ENCODE peak calls at places on chromosomes 12 and 14, in nine cellular contexts. Q is AG10803; E is stomach; O is astrocyte of the spinal cord; D is activated CD8-positive, alpha-beta T cell treated with anti-CD3 and anti-CD28 coated beads for 36 hours; W is brain microvascular endothelial cell; M is CD4-positive, alpha-beta T cell; X is MM.1S; I is tibial nerve. P is an unnamed sample.

GRCh38 chr12:108589028-108589839 is 8.7 kb downstream of the TMEM119 start:
- DNase-seq in O (peak; percentile 67), I (no peak), D (no peak), W (no peak), X (no peak), M (no peak), E (no peak), Q (peak; percentile 69), P (no peak)

GRCh38 chr12:97426485-97427116 is 36.0 kb upstream of the RMST start:
- DNase-seq in I (no peak), Q (no peak), O (no peak), M (no peak), D (no peak), E (no peak), W (no peak), X (no peak), P (no peak)

GRCh38 chr14:20469890-20470858 is 968 bp downstream of the PNP start:
- DNase-seq in E (peak; percentile 40), I (no peak), Q (peak; percentile 45), D (peak; percentile 63), X (peak; percentile 24), O (peak; percentile 28), W (peak; percentile 62), M (peak; percentile 44), P (peak; percentile 65)

GRCh38 chr12:65911321-65911720 is 87.0 kb downstream of the HMGA2 start:
- DNase-seq in I (no peak), Q (peak; percentile 56), M (no peak), E (no peak), W (peak; percentile 51), X (no peak), D (no peak), O (peak; percentile 53), P (peak; percentile 47)

GRCh38 chr12:64172143-64172970 is 49.7 kb downstream of the KICS2 start:
- DNase-seq in I (no peak), D (peak; percentile 2), W (no peak), X (no peak), M (no peak), Q (no peak), E (no peak), O (no peak), P (no peak)

GRCh38 chr12:52058631-52059324 is 7.5 kb downstream of the NR4A1 start:
- DNase-seq in O (no peak), X (no peak), W (no peak), D (no peak), Q (no peak), M (no peak), I (no peak), E (no peak), P (no peak)

GRCh38 chr12:3568695-3569094 is 77.7 kb downstream of the PRMT8 start:
- DNase-seq in D (no peak), M (no peak), I (no peak), Q (no peak), E (no peak), W (no peak), O (no peak), X (no peak), P (no peak)

GRCh38 chr14:70907996-70908917 is 998 bp downstream of the PCNX1 start:
- DNase-seq in Q (peak; percentile 55), M (peak; percentile 21), D (peak; percentile 75), E (peak; percentile 42), W (peak; percentile 52), I (peak; percentile 21), O (peak; percentile 62), X (peak; percentile 20), P (peak; percentile 65)

GRCh38 chr12:124740691-124741137 is 123.0 kb downstream of the SCARB1 start:
- DNase-seq in O (no peak), X (no peak), E (peak; percentile 78), M (no peak), I (no peak), D (peak; percentile 34), W (no peak), Q (no peak), P (peak; percentile 71)

GRCh38 chr12:71070416-71071155 is 87.2 kb downstream of the TSPAN8 start:
- DNase-seq in E (no peak), Q (no peak), W (no peak), I (no peak), X (no peak), D (no peak), M (no peak), O (no peak), P (no peak)

GRCh38 chr14:78074546-78074945 is 95.6 kb upstream of the NRXN3 start:
- DNase-seq in Q (no peak), M (no peak), E (no peak), O (no peak), W (no peak), X (no peak), D (no peak), I (no peak), P (no peak)

GRCh38 chr12:7439579-7440505 is 4.1 kb downstream of the CD163L1 start:
- DNase-seq in D (peak; percentile 55), Q (peak; percentile 68), W (peak; percentile 57), O (peak; percentile 69), E (no peak), X (no peak), I (no peak), M (no peak), P (no peak)

GRCh38 chr14:94971750-94972149 is 185.6 kb downstream of the DICER1 start:
- DNase-seq in M (no peak), Q (peak; percentile 60), D (no peak), W (no peak), X (no peak), I (peak; percentile 21), O (no peak), E (peak; percentile 44), P (no peak)

GRCh38 chr12:226401-226800 is 12.4 kb upstream of the SLC6A12 start:
- DNase-seq in E (no peak), M (no peak), D (no peak), Q (no peak), X (no peak), O (no peak), W (no peak), I (no peak), P (no peak)

GRCh38 chr14:69901113-69901951 is 22.1 kb downstream of the SMOC1 start:
- DNase-seq in O (no peak), M (no peak), E (no peak), X (no peak), I (no peak), W (peak; percentile 18), Q (peak; percentile 63), D (no peak), P (no peak)

GRCh38 chr14:26839481-26839880 is 241.6 kb upstream of the NOVA1 start:
- DNase-seq in Q (no peak), I (no peak), O (no peak), W (no peak), D (no peak), X (no peak), M (no peak), E (no peak), P (no peak)

GRCh38 chr12:32418903-32419519 is 19.7 kb downstream of the FGD4 start:
- DNase-seq in D (no peak), O (no peak), W (no peak), Q (no peak), M (no peak), E (no peak), X (no peak), I (no peak), P (no peak)

DNA sequence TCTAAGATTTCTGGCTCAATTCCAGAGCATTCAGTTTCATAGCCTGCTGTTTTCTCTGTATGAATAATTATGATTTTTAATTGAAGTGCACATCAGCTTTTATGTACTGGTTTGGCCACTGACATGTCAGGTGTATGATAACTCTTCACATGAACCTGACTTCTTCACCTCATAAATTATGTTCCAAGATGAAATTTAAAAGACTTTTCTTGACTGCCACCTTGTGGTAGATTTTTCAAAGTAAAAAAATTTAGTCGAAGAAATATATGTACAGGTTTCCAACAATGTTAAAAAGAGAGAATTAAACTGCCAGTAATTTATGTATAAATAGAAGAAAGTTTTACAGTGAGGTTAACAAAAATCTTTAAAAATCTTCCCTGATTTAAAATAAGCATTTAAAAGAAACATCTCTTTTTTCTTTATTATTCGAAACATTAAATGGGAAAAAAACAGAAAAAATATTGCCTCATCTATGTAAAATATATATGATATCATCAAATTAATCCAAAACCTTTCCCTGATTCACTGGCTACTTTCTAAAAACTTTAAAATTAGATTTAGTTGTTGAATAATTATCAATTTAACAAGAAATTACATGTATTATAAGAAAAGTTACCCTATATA is 124.9 kb upstream of the ATXN7L3B start:
- DNase-seq in D (no peak), X (peak; percentile 60), E (no peak), I (no peak), Q (peak; percentile 0), W (no peak), O (peak; percentile 35), M (no peak), P (peak; percentile 13)
- TF ChIP-seq CTCF in D (peak; percentile 62), X (peak; percentile 46), E (no peak), I (peak; percentile 13), Q (peak; percentile 43), W (no peak), O (peak; percentile 31), M (peak; percentile 33), P (peak; percentile 82)

GRCh38 chr14:22500525-22500924 is 88.5 kb downstream of the DAD1 start:
- DNase-seq in W (no peak), D (no peak), O (no peak), X (no peak), E (no peak), M (no peak), I (no peak), Q (no peak), P (no peak)
- TF ChIP-seq CTCF in W (no peak), D (no peak), O (no peak), X (no peak), E (no peak), M (no peak), I (no peak), Q (no peak), P (no peak)

GRCh38 chr14:37709419-37710195 is 114.2 kb downstream of the TTC6 start:
- DNase-seq in I (no peak), E (no peak), O (peak; percentile 39), Q (peak; percentile 28), D (no peak), X (no peak), M (no peak), W (peak; percentile 13), P (peak; percentile 28)
- TF ChIP-seq CTCF in I (no peak), E (no peak), O (peak; percentile 48), Q (peak; percentile 72), D (peak; percentile 17), X (no peak), M (no peak), W (peak; percentile 38), P (peak; percentile 83)

GRCh38 chr14:64465208-64465821 is at the start of gene AKAP5:
- DNase-seq in D (peak; percentile 70), E (peak; percentile 62), I (no peak), W (no peak), X (peak; percentile 67), Q (no peak), M (peak; percentile 50), O (peak; percentile 23), P (no peak)

GRCh38 chr14:64464695-64465094 is 604 bp upstream of the AKAP5 start:
- DNase-seq in D (no peak), W (no peak), I (no peak), M (no peak), O (no peak), Q (no peak), E (no peak), X (no peak), P (no peak)

GRCh38 chr14:64463873-64464272 is 1.4 kb upstream of the AKAP5 start:
- DNase-seq in D (no peak), M (no peak), Q (no peak), I (no peak), E (no peak), W (no peak), X (no peak), O (no peak), P (no peak)

GRCh38 chr14:64467131-64467530 is 1.8 kb downstream of the AKAP5 start:
- DNase-seq in I (no peak), W (no peak), E (no peak), Q (no peak), M (no peak), O (no peak), X (no peak), D (no peak), P (no peak)

GRCh38 chr14:64465856-64466554 is 706 bp downstream of the AKAP5 start:
- DNase-seq in W (peak; percentile 45), D (no peak), O (peak; percentile 60), E (no peak), X (no peak), M (no peak), Q (peak; percentile 48), I (no peak), P (peak; percentile 58)
- TF ChIP-seq CTCF in W (peak; percentile 62), D (no peak), O (peak; percentile 45), E (no peak), X (no peak), M (no peak), Q (peak; percentile 57), I (no peak), P (peak; percentile 42)

P was measured in HFFc6.